ENCODE peak calls at places on chromosomes 6 and 20, in nine cellular contexts. E is thyroid gland, I is heart right ventricle, L is endothelial cell of umbilical vein, K is IMR-90, Y is neural progenitor cell, J is transverse colon, V is SK-N-SH, U is suprapubic skin. O is an unnamed sample.

GRCh38 chr6:144351741-144352140 is 66.6 kb downstream of the UTRN start:
- DNase-seq in E (no peak), I (no peak), L (peak; percentile 84), K (no peak), Y (no peak), J (no peak), V (no peak), U (no peak), O (no peak)

GRCh38 chr6:6781172-6781876 is 192.8 kb downstream of the LY86 start:
- DNase-seq in E (peak; percentile 90), I (peak; percentile 55), L (no peak), K (peak; percentile 70), Y (no peak), J (no peak), V (no peak), U (no peak), O (no peak)

GRCh38 chr6:18431581-18431980 is 44.4 kb downstream of the RNF144B start:
- DNase-seq in E (peak; percentile 73), I (no peak), L (no peak), K (peak; percentile 16), Y (no peak), J (no peak), V (no peak), U (no peak), O (no peak)

GRCh38 chr6:34015576-34015975 is 130.3 kb downstream of the GRM4 start:
- DNase-seq in E (peak; percentile 18), I (no peak), L (no peak), K (no peak), Y (peak; percentile 92), J (no peak), V (no peak), U (no peak), O (no peak)

GRCh38 chr20:64101731-64102621 is 5.4 kb downstream of the NPBWR2 start:
- DNase-seq in E (peak; percentile 40), I (no peak), L (peak; percentile 21), K (no peak), Y (peak; percentile 86), J (peak; percentile 41), V (peak; percentile 94), U (no peak), O (peak; percentile 78)

GRCh38 chr6:39476151-39476550 is 153.6 kb upstream of the KCNK16 start:
- DNase-seq in E (no peak), I (no peak), L (no peak), K (no peak), Y (no peak), J (no peak), V (no peak), U (no peak), O (no peak)

GRCh38 chr6:12126051-12126450 is 113.9 kb downstream of the HIVEP1 start:
- DNase-seq in E (no peak), I (no peak), L (no peak), K (no peak), Y (no peak), J (no peak), V (no peak), U (no peak), O (no peak)

GRCh38 chr6:134593887-134594286 is 276.0 kb upstream of the SGK1 start:
- DNase-seq in E (no peak), I (no peak), L (no peak), K (no peak), Y (no peak), J (no peak), V (no peak), U (no peak), O (no peak)

GRCh38 chr6:35213824-35214756 is at the start of gene SCUBE3:
- DNase-seq in E (peak; percentile 71), I (no peak), L (peak; percentile 31), K (peak; percentile 42), Y (peak; percentile 93), J (no peak), V (peak; percentile 92), U (no peak), O (peak; percentile 68)

GRCh38 chr6:50062051-50062450 is 12.3 kb upstream of the DEFB112 start:
- DNase-seq in E (no peak), I (no peak), L (no peak), K (peak; percentile 0), Y (peak; percentile 47), J (no peak), V (peak; percentile 0), U (no peak), O (no peak)

GRCh38 chr6:43770417-43771209 is 602 bp downstream of the VEGFA start:
- DNase-seq in E (peak; percentile 71), I (peak; percentile 79), L (peak; percentile 65), K (peak; percentile 69), Y (peak; percentile 79), J (peak; percentile 66), V (peak; percentile 81), U (no peak), O (peak; percentile 90)

GRCh38 chr6:150813993-150814359 is 51.5 kb upstream of the MTHFD1L start:
- DNase-seq in E (no peak), I (no peak), L (peak; percentile 22), K (peak; percentile 43), Y (no peak), J (no peak), V (no peak), U (no peak), O (no peak)

GRCh38 chr20:327041-327945 is 1.9 kb downstream of the SOX12 start:
- DNase-seq in E (peak; percentile 93), I (peak; percentile 88), L (peak; percentile 92), K (peak; percentile 92), Y (peak; percentile 98), J (peak; percentile 84), V (peak; percentile 95), U (peak; percentile 87), O (peak; percentile 91)

GRCh38 chr20:325043-325888 is at the start of gene SOX12:
- DNase-seq in E (peak; percentile 99), I (peak; percentile 97), L (peak; percentile 95), K (peak; percentile 87), Y (peak; percentile 98), J (peak; percentile 99), V (peak; percentile 91), U (peak; percentile 98), O (peak; percentile 99)

GRCh38 chr20:324177-325042 is 942 bp upstream of the SOX12 start:
- DNase-seq in E (peak; percentile 96), I (peak; percentile 88), L (peak; percentile 93), K (peak; percentile 72), Y (peak; percentile 93), J (peak; percentile 96), V (peak; percentile 91), U (peak; percentile 94), O (peak; percentile 98)

GRCh38 chr20:326645-327031 is 1.3 kb downstream of the SOX12 start:
- DNase-seq in E (peak; percentile 60), I (no peak), L (peak; percentile 41), K (no peak), Y (peak; percentile 73), J (peak; percentile 31), V (no peak), U (no peak), O (peak; percentile 80)

DNA sequence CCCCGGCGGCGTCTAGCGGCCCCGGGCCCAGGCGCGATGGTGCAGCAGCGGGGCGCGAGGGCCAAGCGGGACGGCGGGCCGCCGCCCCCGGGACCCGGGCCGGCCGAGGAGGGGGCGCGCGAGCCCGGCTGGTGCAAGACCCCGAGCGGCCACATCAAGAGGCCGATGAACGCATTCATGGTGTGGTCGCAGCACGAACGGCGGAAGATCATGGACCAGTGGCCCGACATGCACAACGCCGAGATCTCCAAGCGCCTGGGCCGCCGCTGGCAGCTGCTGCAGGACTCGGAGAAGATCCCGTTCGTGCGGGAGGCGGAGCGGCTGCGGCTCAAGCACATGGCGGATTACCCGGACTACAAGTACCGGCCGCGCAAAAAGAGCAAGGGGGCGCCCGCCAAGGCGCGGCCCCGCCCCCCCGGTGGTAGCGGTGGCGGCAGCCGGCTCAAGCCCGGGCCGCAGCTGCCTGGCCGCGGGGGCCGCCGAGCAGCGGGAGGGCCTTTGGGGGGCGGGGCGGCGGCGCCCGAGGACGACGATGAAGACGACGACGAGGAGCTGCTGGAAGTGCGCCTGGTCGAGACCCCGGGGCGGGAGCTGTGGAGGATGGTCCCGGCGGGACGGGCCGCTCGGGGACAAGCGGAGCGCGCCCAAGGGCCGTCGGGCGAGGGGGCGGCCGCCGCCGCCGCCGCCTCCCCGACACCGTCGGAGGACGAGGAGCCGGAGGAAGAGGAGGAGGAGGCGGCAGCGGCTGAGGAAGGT is 715 bp downstream of the SOX12 start:
- DNase-seq in E (peak; percentile 72), I (peak; percentile 57), L (peak; percentile 69), K (peak; percentile 67), Y (peak; percentile 92), J (peak; percentile 58), V (peak; percentile 70), U (peak; percentile 84), O (peak; percentile 86)
- TF ChIP-seq CTCF in E (no peak), I (no peak), L (no peak), K (peak; percentile 6), Y (no peak), J (no peak), V (no peak), U (no peak), O (no peak)

GRCh38 chr20:13286052-13286451 is 65.0 kb downstream of the ISM1 start:
- DNase-seq in E (peak; percentile 45), I (no peak), L (no peak), K (no peak), Y (no peak), J (no peak), V (no peak), U (no peak), O (no peak)
- H3K27ac ChIP-seq in E (peak overlapping the region; percentile 77), I (no peak overlapping the region), L (no peak overlapping the region), K (no peak overlapping the region), Y (no peak overlapping the region), J (no peak overlapping the region), V (no peak overlapping the region), U (peak overlapping the region; percentile 47), O (no peak overlapping the region)

DNA sequence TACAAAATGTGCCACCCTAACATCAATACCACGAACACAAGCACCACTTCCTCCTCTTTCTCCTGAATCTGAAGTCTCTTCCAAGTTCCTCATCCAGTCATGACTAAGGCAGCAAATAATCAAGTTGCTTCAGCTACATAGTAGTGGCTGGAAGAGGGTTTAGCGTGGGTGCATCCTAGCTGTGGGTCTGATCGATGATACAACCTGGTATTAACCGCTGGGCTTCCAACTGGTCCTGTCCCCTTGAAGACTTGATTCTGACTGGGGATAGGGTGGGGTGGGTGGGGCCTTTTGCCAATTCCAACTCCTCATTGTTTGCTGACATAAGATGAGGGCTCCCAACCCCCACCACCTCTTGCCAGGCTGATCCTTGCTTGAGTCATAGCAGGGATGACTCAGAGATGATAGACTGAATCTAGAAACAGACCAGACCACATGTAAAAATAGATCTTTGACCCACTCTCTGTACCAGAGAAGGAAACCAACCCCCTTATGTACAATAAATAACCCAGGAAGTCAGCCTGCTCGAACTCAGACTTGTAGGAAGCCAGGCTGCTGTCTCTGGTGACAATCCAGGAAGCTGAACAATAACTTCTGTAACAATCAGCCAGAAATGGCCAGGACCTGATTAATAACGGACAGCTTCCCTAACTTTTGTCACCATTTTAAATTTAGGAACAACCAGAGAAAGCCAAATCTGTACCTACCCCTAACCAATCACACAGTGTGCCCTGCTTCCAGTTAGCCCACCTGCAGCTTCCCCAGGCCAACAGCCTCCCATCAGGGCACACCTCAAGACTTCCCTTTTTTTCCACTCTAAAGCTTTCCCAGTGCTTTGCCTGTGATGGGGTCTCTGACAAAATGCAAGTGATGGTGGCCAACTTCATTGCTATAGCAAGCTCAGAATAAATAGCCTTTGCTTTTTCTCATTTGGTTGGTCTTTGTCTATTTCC is 68.9 kb upstream of the FAM184A start:
- DNase-seq in E (no peak), I (peak; percentile 30), L (peak; percentile 77), K (peak; percentile 98), Y (no peak), J (peak; percentile 56), V (no peak), U (peak; percentile 84), O (peak; percentile 68)
- H3K4me1 ChIP-seq in E (peaks cover 4% of the 10 kb centered on the region), I (peaks cover 8% of the 10 kb centered on the region), L (peaks cover 29% of the 10 kb centered on the region), K (peaks cover 16% of the 10 kb centered on the region), Y (no peaks in the 10 kb centered on the region), J (peaks cover 23% of the 10 kb centered on the region), V (peaks cover 16% of the 10 kb centered on the region), U (peaks cover 26% of the 10 kb centered on the region), O (peaks cover 14% of the 10 kb centered on the region)

GRCh38 chr6:107443066-107443903 is 16.1 kb downstream of the PDSS2 start:
- DNase-seq in E (no peak), I (no peak), L (peak; percentile 29), K (peak; percentile 51), Y (no peak), J (no peak), V (no peak), U (no peak), O (no peak)
- TF ChIP-seq CTCF in E (no peak), I (no peak), L (no peak), K (no peak), Y (no peak), J (no peak), V (no peak), U (no peak), O (no peak)

O was measured in upper lobe of right lung.